ENCODE peak calls at places on chromosomes 7 and 10, in six cellular contexts. J is neuronal stem cell, W is IMR-90, L is H1, E is mesendoderm, F is mesenchymal stem cell. H is an unnamed sample.

GRCh38 chr7:120774481-120774880 is 83.5 kb downstream of the TSPAN12 start:
- DNase-seq in J (no peak), W (no peak), L (no peak), E (peak), F (no peak), H (no peak)

GRCh38 chr10:121310151-121310711 is 288.0 kb downstream of the FGFR2 start:
- DNase-seq in J (peak), W (no peak), L (no peak), E (peak), F (no peak), H (no peak)

GRCh38 chr7:17380696-17381662 is 82.5 kb downstream of the AHR start:
- DNase-seq in J (no peak), W (peak), L (no peak), E (no peak), F (peak), H (no peak)

GRCh38 chr10:122162566-122163181 is 108.4 kb upstream of the BTBD16 start:
- DNase-seq in J (peak), W (no peak), L (no peak), E (no peak), F (peak), H (no peak)

GRCh38 chr10:4067552-4068254 is 282.7 kb upstream of the KLF6 start:
- DNase-seq in J (no peak), W (no peak), L (no peak), E (no peak), F (peak), H (no peak)

GRCh38 chr7:116407165-116407564 is 92.4 kb upstream of the CAV2 start:
- DNase-seq in J (no peak), W (peak), L (no peak), E (no peak), F (no peak), H (no peak)

GRCh38 chr7:12647364-12648219 is 39.8 kb upstream of the ARL4A start:
- DNase-seq in J (no peak), W (peak), L (no peak), E (peak), F (peak), H (no peak)

GRCh38 chr7:118872568-118872967 is 648.1 kb downstream of the ANKRD7 start:
- DNase-seq in J (no peak), W (no peak), L (no peak), E (peak), F (peak), H (no peak)

GRCh38 chr7:102273749-102274712 is 12.6 kb upstream of the SH2B2 start:
- DNase-seq in J (no peak), W (peak), L (no peak), E (peak), F (peak), H (peak)

GRCh38 chr7:100167912-100168323 is 499 bp downstream of the GAL3ST4 start:
- DNase-seq in J (no peak), W (no peak), L (no peak), E (peak), F (peak), H (peak)

GRCh38 chr7:55539380-55539779 is 32.9 kb downstream of the VOPP1 start:
- DNase-seq in J (no peak), W (peak), L (no peak), E (peak), F (peak), H (peak)

GRCh38 chr10:1316806-1317131 is 260.6 kb downstream of the WDR37 start:
- DNase-seq in J (no peak), W (no peak), L (no peak), E (no peak), F (no peak), H (no peak)

GRCh38 chr7:12731214-12731656 is 43.8 kb downstream of the ARL4A start:
- DNase-seq in J (no peak), W (peak), L (peak), E (peak), F (no peak), H (peak)

GRCh38 chr7:123994449-123994848 is 38.4 kb downstream of the TMEM229A start:
- DNase-seq in J (no peak), W (no peak), L (no peak), E (no peak), F (no peak), H (no peak)

GRCh38 chr10:102131286-102132170 is 1.3 kb upstream of the PPRC1 start:
- DNase-seq in J (no peak), W (peak), L (no peak), E (no peak), F (peak), H (no peak)

GRCh38 chr10:70597856-70598815 is 4.4 kb downstream of the PRF1 start:
- DNase-seq in J (no peak), W (no peak), L (no peak), E (no peak), F (no peak), H (no peak)

GRCh38 chr7:83173664-83174063 is 11.0 kb upstream of the PCLO start:
- DNase-seq in J (no peak), W (no peak), L (no peak), E (no peak), F (no peak), H (no peak)

GRCh38 chr10:115103700-115104099 is 10.5 kb downstream of the ATRNL1 start:
- DNase-seq in J (no peak), W (no peak), L (no peak), E (no peak), F (no peak), H (no peak)

GRCh38 chr10:48406204-48406603 is 99.7 kb downstream of the MAPK8 start:
- DNase-seq in J (no peak), W (peak), L (no peak), E (peak), F (peak), H (no peak)

GRCh38 chr10:97596101-97597055 is 6.9 kb downstream of the C10orf62 start:
- DNase-seq in J (no peak), W (peak), L (no peak), E (no peak), F (peak), H (no peak)

GRCh38 chr10:112271982-112272381 is 11.2 kb upstream of the TECTB start:
- DNase-seq in J (no peak), W (peak), L (no peak), E (no peak), F (no peak), H (no peak)

GRCh38 chr7:129907122-129907741 is 45.5 kb downstream of the UBE2H start:
- DNase-seq in J (no peak), W (no peak), L (no peak), E (no peak), F (no peak), H (no peak)

GRCh38 chr10:80671847-80672246 is 134.1 kb downstream of the SH2D4B start:
- DNase-seq in J (no peak), W (no peak), L (no peak), E (no peak), F (no peak), H (no peak)

GRCh38 chr10:784759-785538 is 95.5 kb upstream of the DIP2C start:
- DNase-seq in J (peak), W (peak), L (no peak), E (peak), F (peak), H (peak)

GRCh38 chr10:73601486-73601921 is 10.4 kb upstream of the USP54 start:
- DNase-seq in J (no peak), W (peak), L (no peak), E (peak), F (no peak), H (peak)

GRCh38 chr10:121994429-121994881 is 5.5 kb downstream of the TACC2 start:
- DNase-seq in J (no peak), W (no peak), L (no peak), E (peak), F (no peak), H (no peak)

GRCh38 chr7:36155811-36156361 is 2.8 kb downstream of the EEPD1 start:
- DNase-seq in J (no peak), W (peak), L (no peak), E (peak), F (peak), H (no peak)

GRCh38 chr7:90671571-90671970 is 75.5 kb downstream of the CDK14 start:
- DNase-seq in J (no peak), W (no peak), L (no peak), E (no peak), F (no peak), H (no peak)

GRCh38 chr7:8217200-8218068 is 44.5 kb downstream of the ICA1 start:
- DNase-seq in J (peak), W (peak), L (no peak), E (peak), F (peak), H (no peak)

GRCh38 chr7:138970979-138971378 is 10.2 kb downstream of the KIAA1549 start:
- DNase-seq in J (no peak), W (no peak), L (no peak), E (no peak), F (no peak), H (no peak)

GRCh38 chr7:147492621-147493020 is 1097.9 kb upstream of the C7orf33 start:
- DNase-seq in J (no peak), W (peak), L (no peak), E (no peak), F (no peak), H (no peak)

GRCh38 chr10:36253731-36254130 is 611.6 kb upstream of the FZD8 start:
- DNase-seq in J (no peak), W (no peak), L (no peak), E (no peak), F (no peak), H (no peak)

GRCh38 chr7:37208528-37208927 is 240.1 kb downstream of the ELMO1 start:
- DNase-seq in J (peak), W (peak), L (no peak), E (peak), F (peak), H (peak)

GRCh38 chr10:32332299-32332750 is 14.6 kb downstream of the EPC1 start:
- DNase-seq in J (no peak), W (peak), L (no peak), E (no peak), F (peak), H (no peak)
- H3K4ac ChIP-seq in J (no peak), W (no peak), L (no peak), E (no peak), F (no peak), H (no peak)

GRCh38 chr10:33126742-33127141 is 168.7 kb upstream of the ITGB1 start:
- DNase-seq in J (no peak), W (no peak), L (no peak), E (no peak), F (no peak), H (no peak)
- H2BK15ac ChIP-seq in J (no peak), W (peak), L (no peak), E (no peak), F (no peak), H (no peak)

DNA sequence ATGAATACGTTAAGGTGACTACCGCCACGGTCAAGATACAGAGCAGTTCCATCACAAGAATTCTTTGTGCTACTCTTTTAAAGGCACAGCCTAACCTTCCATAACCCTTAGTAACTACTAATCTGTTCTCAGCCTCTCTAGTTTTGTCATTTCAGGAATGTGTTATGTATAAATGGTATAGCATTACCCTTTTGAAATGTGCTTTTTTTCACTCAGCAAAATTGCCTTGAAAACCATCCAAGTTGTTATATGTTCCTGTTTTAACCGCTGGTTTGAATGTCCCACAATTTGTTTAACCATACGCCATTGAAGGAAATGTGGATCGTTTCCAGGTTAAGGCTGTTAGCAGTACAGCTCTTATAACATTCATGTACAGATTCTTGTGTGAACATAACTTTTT is 32.0 kb downstream of the WAC start:
- DNase-seq in J (no peak), W (peak), L (no peak), E (no peak), F (no peak), H (no peak)
- H3K4ac ChIP-seq in J (no peak), W (no peak), L (no peak), E (no peak), F (no peak), H (no peak)

GRCh38 chr10:83225781-83226180 is 913.5 kb upstream of the GHITM start:
- DNase-seq in J (no peak), W (no peak), L (no peak), E (no peak), F (no peak), H (no peak)

GRCh38 chr10:83233691-83234090 is 905.6 kb upstream of the GHITM start:
- DNase-seq in J (no peak), W (no peak), L (no peak), E (no peak), F (no peak), H (no peak)

GRCh38 chr10:83229991-83230390 is 909.3 kb upstream of the GHITM start:
- DNase-seq in J (no peak), W (no peak), L (no peak), E (no peak), F (no peak), H (peak)
- H2BK15ac ChIP-seq in J (no peak), W (no peak), L (no peak), E (no peak), F (no peak), H (no peak)

GRCh38 chr7:137957887-137958286 is 44.0 kb downstream of the CREB3L2 start:
- DNase-seq in J (no peak), W (no peak), L (no peak), E (peak), F (peak), H (no peak)

GRCh38 chr7:137954614-137955013 is 47.3 kb downstream of the CREB3L2 start:
- DNase-seq in J (no peak), W (peak), L (no peak), E (peak), F (peak), H (no peak)

GRCh38 chr7:137958593-137959431 is 43.1 kb downstream of the CREB3L2 start:
- DNase-seq in J (no peak), W (no peak), L (no peak), E (no peak), F (peak), H (no peak)

GRCh38 chr7:137956183-137956582 is 45.7 kb downstream of the CREB3L2 start:
- DNase-seq in J (no peak), W (no peak), L (no peak), E (no peak), F (no peak), H (no peak)

GRCh38 chr7:137956591-137956990 is 45.3 kb downstream of the CREB3L2 start:
- DNase-seq in J (no peak), W (no peak), L (no peak), E (no peak), F (no peak), H (no peak)
- H3K4ac ChIP-seq in J (no peak), W (peak), L (no peak), E (no peak), F (peak), H (no peak)

H was measured in H9.